ENCODE peak calls at places on chromosomes 13 and 19, in seven cellular contexts. Z is M059J; G is pancreas; F is stimulated activated CD4-positive, alpha-beta T cell treated with anti-CD3 and anti-CD28 coated beads, Interleukin-1b, Interleukin-23, amount 100 ng/mL, for 24 hours; S is HEK293T; J is AG04449; D is T-helper 1 cell. C is an unnamed sample.

GRCh38 chr19:13252569-13253335 is 102.5 kb downstream of the IER2 start:
- DNase-seq in Z (peak), G (no peak), F (no peak), S (no peak), J (no peak), D (no peak), C (no peak)

GRCh38 chr13:48600374-48601364 is 53.1 kb upstream of the CYSLTR2 start:
- DNase-seq in Z (peak), G (no peak), F (no peak), S (no peak), J (no peak), D (no peak), C (no peak)

GRCh38 chr19:13036366-13036976 is 41.2 kb downstream of the NFIX start:
- DNase-seq in Z (peak), G (no peak), F (no peak), S (peak), J (no peak), D (no peak), C (no peak)

GRCh38 chr19:49423278-49423984 is at the start of gene PTH2:
- DNase-seq in Z (no peak), G (no peak), F (no peak), S (no peak), J (no peak), D (no peak), C (no peak)

GRCh38 chr19:1924320-1924961 is 16.5 kb upstream of the CSNK1G2 start:
- DNase-seq in Z (no peak), G (no peak), F (no peak), S (no peak), J (no peak), D (no peak), C (no peak)

GRCh38 chr13:44163108-44163507 is 210.5 kb upstream of the SERP2 start:
- DNase-seq in Z (no peak), G (no peak), F (no peak), S (no peak), J (no peak), D (no peak), C (no peak)

GRCh38 chr13:47241446-47241845 is 344.6 kb upstream of the HTR2A start:
- DNase-seq in Z (no peak), G (no peak), F (no peak), S (no peak), J (no peak), D (no peak), C (peak)

GRCh38 chr13:52808842-52809219 is 39.6 kb downstream of the PCDH8 start:
- DNase-seq in Z (no peak), G (no peak), F (no peak), S (no peak), J (no peak), D (no peak), C (no peak)

GRCh38 chr13:40624338-40624737 is 42.1 kb downstream of the FOXO1 start:
- DNase-seq in Z (peak), G (no peak), F (no peak), S (no peak), J (no peak), D (no peak), C (no peak)

GRCh38 chr19:48329167-48329891 is 4.0 kb downstream of the EMP3 start:
- DNase-seq in Z (peak), G (peak), F (no peak), S (no peak), J (no peak), D (no peak), C (no peak)

GRCh38 chr19:39223703-39224279 is 19.7 kb upstream of the SYCN start:
- DNase-seq in Z (peak), G (no peak), F (no peak), S (peak), J (no peak), D (no peak), C (no peak)

GRCh38 chr13:27712421-27712820 is 79.9 kb upstream of the GSX1 start:
- DNase-seq in Z (no peak), G (peak), F (no peak), S (no peak), J (no peak), D (no peak), C (no peak)

C was measured in Right ventricle myocardium superior.